ENCODE peak calls at places on chromosomes 16 and 17, in four cellular contexts. M is GM12878, L is HCT116, O is H1. Z is an unnamed sample.
A peak's percentile ranks its signal among the peaks of the same experiment; 100 is the strongest.

GRCh38 chr17:28514571-28515002 is 8.4 kb downstream of the FOXN1 start:
- DNase-seq in M (no peak), L (no peak), O (no peak), Z (peak; percentile 38)

GRCh38 chr16:85777583-85778310 is 21.6 kb downstream of the EMC8 start:
- DNase-seq in M (no peak), L (no peak), O (no peak), Z (no peak)

GRCh38 chr17:20116683-20117309 is 107.6 kb downstream of the SPECC1 start:
- DNase-seq in M (no peak), L (peak; percentile 53), O (no peak), Z (peak; percentile 28)

GRCh38 chr17:42536048-42536371 is at the start of gene NAGLU:
- DNase-seq in M (peak; percentile 72), L (peak; percentile 63), O (peak; percentile 93), Z (peak; percentile 99)

GRCh38 chr17:34235389-34236028 is 19.6 kb upstream of the CCL2 start:
- DNase-seq in M (no peak), L (no peak), O (no peak), Z (no peak)

GRCh38 chr17:7356072-7356549 is 1.2 kb downstream of the TMEM95 start:
- DNase-seq in M (no peak), L (peak; percentile 83), O (peak; percentile 97), Z (peak; percentile 78)

GRCh38 chr16:57564571-57565270 is 22.3 kb downstream of the ADGRG5 start:
- DNase-seq in M (no peak), L (no peak), O (no peak), Z (no peak)

GRCh38 chr17:39828443-39828842 is 35.7 kb downstream of the IKZF3 start:
- DNase-seq in M (no peak), L (no peak), O (no peak), Z (no peak)

GRCh38 chr16:54275956-54276355 is 10.6 kb downstream of the IRX3 start:
- DNase-seq in M (no peak), L (no peak), O (no peak), Z (no peak)

GRCh38 chr16:58280146-58280845 is 14.5 kb downstream of the PRSS54 start:
- DNase-seq in M (no peak), L (no peak), O (no peak), Z (no peak)

GRCh38 chr17:80889897-80890550 is 101.6 kb upstream of the CHMP6 start:
- DNase-seq in M (no peak), L (no peak), O (no peak), Z (no peak)

GRCh38 chr16:86383488-86384262 is 126.7 kb upstream of the FOXF1 start:
- DNase-seq in M (no peak), L (no peak), O (no peak), Z (peak; percentile 35)

GRCh38 chr17:4204676-4205075 is 59.1 kb downstream of the ANKFY1 start:
- DNase-seq in M (no peak), L (no peak), O (no peak), Z (no peak)

GRCh38 chr17:30831257-30831656 is 509 bp upstream of the ATAD5 start:
- DNase-seq in M (no peak), L (no peak), O (no peak), Z (no peak)

GRCh38 chr17:35766903-35767510 is 6.3 kb downstream of the C17orf50 start:
- DNase-seq in M (no peak), L (no peak), O (no peak), Z (no peak)

GRCh38 chr17:65202833-65203571 is 65.8 kb downstream of the RGS9 start:
- DNase-seq in M (no peak), L (no peak), O (no peak), Z (no peak)

GRCh38 chr16:2489581-2489980 is 14.7 kb downstream of the TBC1D24 start:
- DNase-seq in M (no peak), L (no peak), O (no peak), Z (no peak)

GRCh38 chr16:588639-588888 is 1.3 kb upstream of the RAB40C start:
- DNase-seq in M (no peak), L (no peak), O (peak; percentile 71), Z (no peak)

GRCh38 chr16:55703003-55704001 is 47.5 kb downstream of the SLC6A2 start:
- DNase-seq in M (no peak), L (peak; percentile 54), O (no peak), Z (peak; percentile 35)

GRCh38 chr16:3610698-3611144 is 685 bp downstream of the SLX4 start:
- DNase-seq in M (no peak), L (no peak), O (no peak), Z (no peak)

GRCh38 chr17:66715076-66715675 is 119.7 kb upstream of the CACNG5 start:
- DNase-seq in M (no peak), L (no peak), O (no peak), Z (no peak)

GRCh38 chr16:70808371-70808770 is 7.4 kb upstream of the VAC14 start:
- DNase-seq in M (no peak), L (no peak), O (no peak), Z (no peak)

GRCh38 chr17:65638221-65638940 is 76.9 kb upstream of the AXIN2 start:
- DNase-seq in M (no peak), L (no peak), O (no peak), Z (no peak)

GRCh38 chr17:78993241-78993956 is 13.7 kb upstream of the LGALS3BP start:
- DNase-seq in M (no peak), L (no peak), O (peak; percentile 92), Z (peak; percentile 68)

GRCh38 chr16:25838724-25839186 is 147.0 kb downstream of the HS3ST4 start:
- DNase-seq in M (peak; percentile 11), L (peak; percentile 27), O (peak; percentile 55), Z (peak; percentile 56)

GRCh38 chr16:27463741-27464662 is 62.0 kb downstream of the IL21R start:
- DNase-seq in M (no peak), L (no peak), O (no peak), Z (no peak)

GRCh38 chr16:30131869-30132475 is 9.0 kb upstream of the MAPK3 start:
- DNase-seq in M (no peak), L (no peak), O (no peak), Z (no peak)

GRCh38 chr17:72858826-72859495 is 233.5 kb downstream of the SLC39A11 start:
- DNase-seq in M (no peak), L (no peak), O (no peak), Z (no peak)

GRCh38 chr17:72861811-72862210 is 230.7 kb downstream of the SLC39A11 start:
- DNase-seq in M (no peak), L (no peak), O (no peak), Z (no peak)

GRCh38 chr17:72865954-72866353 is 226.5 kb downstream of the SLC39A11 start:
- DNase-seq in M (no peak), L (no peak), O (no peak), Z (no peak)

GRCh38 chr17:72860778-72861177 is 231.7 kb downstream of the SLC39A11 start:
- DNase-seq in M (no peak), L (no peak), O (no peak), Z (no peak)

GRCh38 chr17:72863511-72864175 is 228.8 kb downstream of the SLC39A11 start:
- DNase-seq in M (peak; percentile 12), L (no peak), O (no peak), Z (no peak)
- TF ChIP-seq SRF in M (no peak), L (no peak), O (no peak), Z (no peak)

DNA sequence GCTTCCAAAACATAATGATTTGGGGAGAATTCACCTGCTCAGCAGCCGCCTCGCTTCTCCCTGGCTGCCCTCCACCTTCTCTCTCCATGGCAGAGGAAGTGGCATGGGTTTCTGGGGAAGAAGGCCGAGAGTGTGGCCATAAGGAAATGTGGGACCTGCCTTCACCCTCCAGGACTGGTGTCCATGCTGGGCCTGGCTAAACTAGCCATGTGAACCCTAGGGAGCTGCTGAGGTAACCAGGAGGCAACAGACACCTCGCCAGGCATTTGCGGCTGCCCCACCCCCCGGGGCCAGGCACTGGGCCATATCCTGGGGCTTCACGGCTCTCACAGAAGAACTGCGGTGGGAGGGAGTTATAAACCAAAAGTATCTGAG is 9.9 kb upstream of the CMTM4 start:
- DNase-seq in M (no peak), L (no peak), O (no peak), Z (no peak)
- TF ChIP-seq SRF in M (no peak), L (no peak), O (no peak), Z (no peak)

GRCh38 chr17:37820313-37821024 is 75.6 kb upstream of the HNF1B start:
- DNase-seq in M (no peak), L (no peak), O (no peak), Z (no peak)
- TF ChIP-seq SRF in M (no peak), L (no peak), O (no peak), Z (no peak)

DNA sequence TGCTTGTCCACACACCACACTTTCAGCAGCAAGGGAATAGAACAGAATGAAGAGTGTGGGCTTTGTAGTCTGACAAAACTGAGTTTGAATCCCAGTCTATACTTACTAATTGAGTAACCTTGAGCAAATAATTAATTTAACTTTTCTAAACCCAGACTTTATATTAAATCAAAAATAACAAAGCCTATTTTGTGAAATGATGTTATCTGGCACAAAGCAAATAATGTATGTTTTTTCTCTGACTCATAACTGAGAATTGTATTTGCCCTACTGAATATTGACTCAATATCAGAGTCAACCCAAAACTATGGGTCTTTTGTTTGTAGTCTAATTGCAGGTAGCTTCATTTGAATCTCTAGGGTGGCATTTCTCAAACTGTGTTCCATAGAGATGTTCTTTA is 77.9 kb upstream of the TANC2 start:
- DNase-seq in M (no peak), L (no peak), O (no peak), Z (no peak)
- TF ChIP-seq SRF in M (no peak), L (no peak), O (no peak), Z (no peak)